ENCODE peak calls at places on chromosomes 5 and 9, in eight cellular contexts. W, J, G, S, Y, P, Z and L are unnamed samples. For H3K9me2, the result is how much of the 10 kb centered on the place peaks cover.

GRCh38 chr9:128805661-128806060 is 12.6 kb upstream of the ENDOG start:
- DNase-seq in Y (no peak), W (no peak), P (no peak), Z (no peak), S (no peak), G (no peak), J (no peak), L (no peak)

GRCh38 chr5:39726467-39726866 is 301.7 kb upstream of the DAB2 start:
- DNase-seq in G (no peak), J (no peak), S (no peak), P (no peak), W (no peak), Z (no peak), Y (no peak), L (no peak)

GRCh38 chr9:18826248-18826647 is 206.8 kb downstream of the SAXO1 start:
- DNase-seq in W (no peak), P (no peak), J (no peak), S (no peak), Y (peak), G (no peak), Z (no peak), L (no peak)

GRCh38 chr9:87569008-87569908 is 71.6 kb downstream of the DAPK1 start:
- DNase-seq in S (peak), W (no peak), P (no peak), G (no peak), Z (no peak), Y (peak), J (no peak), L (no peak)

GRCh38 chr5:142057697-142058056 is 44.9 kb upstream of the GNPDA1 start:
- DNase-seq in G (peak), J (no peak), S (no peak), Y (no peak), P (no peak), Z (no peak), W (no peak), L (peak)

GRCh38 chr9:137293482-137294090 is 8.5 kb downstream of the NRARP start:
- DNase-seq in G (peak), Z (no peak), Y (peak), W (no peak), P (no peak), S (no peak), J (no peak), L (no peak)

GRCh38 chr5:141883184-141883947 is 5.2 kb upstream of the PCDH1 start:
- DNase-seq in S (no peak), G (peak), Y (peak), Z (no peak), J (no peak), W (peak), P (no peak), L (no peak)

GRCh38 chr9:122366074-122366672 is 4.7 kb upstream of the PTGS1 start:
- DNase-seq in P (no peak), Y (no peak), G (peak), S (no peak), W (no peak), J (no peak), Z (no peak), L (no peak)

GRCh38 chr5:168076561-168076991 is 214.9 kb upstream of the WWC1 start:
- DNase-seq in S (no peak), J (peak), P (no peak), Z (peak), W (peak), G (peak), Y (peak), L (no peak)

GRCh38 chr5:111975133-111975532 is 218.1 kb upstream of the NREP start:
- DNase-seq in Z (no peak), J (no peak), G (no peak), P (no peak), S (no peak), W (peak), Y (no peak), L (no peak)

GRCh38 chr5:147748590-147748989 is 33.9 kb downstream of the JAKMIP2 start:
- DNase-seq in G (no peak), P (no peak), Z (no peak), Y (no peak), W (no peak), J (no peak), S (no peak), L (no peak)

GRCh38 chr5:159567461-159567860 is 237.2 kb upstream of the IL12B start:
- DNase-seq in G (no peak), P (no peak), Z (no peak), Y (no peak), J (no peak), W (no peak), S (no peak), L (no peak)

GRCh38 chr9:105264380-105264779 is 19.9 kb downstream of the SLC44A1 start:
- DNase-seq in J (peak), Z (no peak), S (no peak), Y (no peak), P (peak), G (peak), W (peak), L (peak)

GRCh38 chr5:139708877-139709586 is 60.9 kb downstream of the CXXC5 start:
- DNase-seq in Z (no peak), W (peak), J (no peak), Y (peak), G (no peak), S (no peak), P (no peak), L (peak)

GRCh38 chr9:104740596-104740995 is 6.9 kb upstream of the NIPSNAP3A start:
- DNase-seq in Y (no peak), J (no peak), S (no peak), W (peak), Z (no peak), G (peak), P (no peak), L (peak)

GRCh38 chr9:99190597-99191283 is 31.0 kb downstream of the ALG2 start:
- DNase-seq in Y (no peak), S (no peak), Z (peak), G (no peak), P (no peak), W (no peak), J (no peak), L (no peak)

GRCh38 chr5:91182763-91183162 is 200.4 kb downstream of the ARRDC3 start:
- DNase-seq in P (no peak), S (peak), Z (peak), J (no peak), G (no peak), W (peak), Y (no peak), L (no peak)

GRCh38 chr9:80292231-80292630 is 720.5 kb downstream of the TLE4 start:
- DNase-seq in G (no peak), S (no peak), Z (no peak), Y (no peak), P (no peak), J (no peak), W (no peak), L (no peak)

GRCh38 chr5:151075698-151076331 is 5.0 kb downstream of the TNIP1 start:
- DNase-seq in W (peak), G (peak), Z (no peak), S (no peak), Y (peak), P (no peak), J (no peak), L (peak)

GRCh38 chr5:139037732-139038131 is 160.4 kb downstream of the SIL1 start:
- DNase-seq in W (peak), J (no peak), P (no peak), G (no peak), Z (no peak), S (no peak), Y (no peak), L (no peak)

GRCh38 chr5:159680095-159680494 is 236.2 kb upstream of the ADRA1B start:
- DNase-seq in S (peak), Y (no peak), G (peak), J (no peak), Z (no peak), P (no peak), W (no peak), L (no peak)

GRCh38 chr5:160133918-160134304 is 14.7 kb upstream of the PWWP2A start:
- DNase-seq in W (no peak), G (no peak), Z (no peak), Y (no peak), S (no peak), P (no peak), J (no peak), L (no peak)

GRCh38 chr5:122093415-122093814 is 15.4 kb upstream of the LOX start:
- DNase-seq in J (no peak), Z (no peak), Y (peak), G (no peak), P (no peak), W (peak), S (no peak), L (no peak)

GRCh38 chr9:87678650-87679355 is 47.1 kb upstream of the CTSL start:
- DNase-seq in Y (peak), G (peak), P (peak), W (peak), J (peak), S (peak), Z (peak), L (peak)

GRCh38 chr5:41281215-41281810 is 68.0 kb upstream of the C6 start:
- DNase-seq in G (no peak), Z (no peak), J (no peak), W (no peak), P (no peak), Y (no peak), S (no peak), L (no peak)

GRCh38 chr9:75378036-75378435 is 289.7 kb downstream of the OSTF1 start:
- DNase-seq in S (no peak), J (no peak), G (no peak), Z (no peak), W (peak), P (no peak), Y (peak), L (no peak)

GRCh38 chr5:151078490-151079262 is 2.2 kb downstream of the TNIP1 start:
- DNase-seq in G (no peak), Z (peak), Y (no peak), W (no peak), J (no peak), P (no peak), S (peak), L (no peak)

GRCh38 chr5:14186132-14186830 is 43.1 kb downstream of the TRIO start:
- DNase-seq in W (peak), P (no peak), Y (no peak), Z (no peak), J (no peak), S (no peak), G (peak), L (peak)

GRCh38 chr5:149185067-149185466 is 43.8 kb downstream of the ABLIM3 start:
- DNase-seq in P (no peak), J (no peak), S (no peak), Z (no peak), W (no peak), G (no peak), Y (no peak), L (no peak)

GRCh38 chr5:69238760-69239251 is 4.1 kb downstream of the CDK7 start:
- DNase-seq in Y (no peak), G (peak), Z (no peak), P (no peak), S (no peak), J (peak), W (peak), L (peak)

GRCh38 chr5:130687085-130687733 is 477.8 kb downstream of the HINT1 start:
- DNase-seq in Y (no peak), J (no peak), G (no peak), Z (no peak), W (no peak), P (no peak), S (no peak), L (no peak)

GRCh38 chr5:148011407-148012124 is 52.2 kb upstream of the SPINK5 start:
- DNase-seq in P (no peak), S (no peak), Y (peak), Z (no peak), G (peak), W (peak), J (peak), L (peak)

GRCh38 chr5:169979871-169980270 is 424 bp downstream of the INSYN2B start:
- DNase-seq in Y (no peak), W (peak), G (no peak), Z (no peak), S (no peak), P (no peak), J (no peak), L (no peak)

GRCh38 chr5:140833993-140834392 is at the start of gene PCDHA7:
- DNase-seq in S (no peak), P (no peak), G (no peak), J (no peak), Z (no peak), W (peak), Y (no peak), L (no peak)

GRCh38 chr9:91162784-91163440 is 198.8 kb downstream of the AUH start:
- DNase-seq in W (no peak), J (no peak), P (peak), Y (peak), G (peak), Z (no peak), S (peak), L (no peak)

GRCh38 chr5:179887802-179888201 is 19.9 kb downstream of the TBC1D9B start:
- DNase-seq in Z (no peak), W (no peak), G (no peak), S (no peak), Y (no peak), P (no peak), J (no peak), L (no peak)

GRCh38 chr9:76761448-76761847 is 2.8 kb upstream of the PCA3 start:
- DNase-seq in P (no peak), W (peak), G (peak), Y (no peak), Z (peak), J (no peak), S (peak), L (no peak)

GRCh38 chr5:135502836-135503520 is 32.8 kb downstream of the NEUROG1 start:
- DNase-seq in P (no peak), Y (no peak), G (no peak), S (no peak), J (no peak), W (no peak), Z (no peak), L (no peak)

GRCh38 chr9:82890865-82891264 is 172.1 kb downstream of the RASEF start:
- DNase-seq in J (no peak), Y (no peak), G (no peak), W (no peak), Z (no peak), S (no peak), P (no peak), L (no peak)

GRCh38 chr9:82890401-82890800 is 172.5 kb downstream of the RASEF start:
- DNase-seq in Z (no peak), P (no peak), G (no peak), W (no peak), J (no peak), Y (no peak), S (no peak), L (no peak)

GRCh38 chr9:82891321-82891720 is 171.6 kb downstream of the RASEF start:
- DNase-seq in W (no peak), Y (no peak), Z (no peak), S (no peak), P (no peak), J (no peak), G (no peak), L (no peak)

GRCh38 chr9:82893549-82893948 is 169.4 kb downstream of the RASEF start:
- DNase-seq in W (no peak), G (no peak), J (no peak), S (no peak), P (no peak), Z (no peak), Y (no peak), L (no peak)
- H3K9me2 ChIP-seq in W (under half), G (under half), J (under half), S (under half), P (under half), Z (under half), Y (under half), L (under half)

GRCh38 chr9:82894961-82895902 is 167.7 kb downstream of the RASEF start:
- DNase-seq in G (no peak), S (no peak), P (no peak), Z (no peak), J (no peak), Y (peak), W (no peak), L (no peak)
- H3K9me2 ChIP-seq in G (under half), S (under half), P (under half), Z (under half), J (under half), Y (under half), W (under half), L (under half)

GRCh38 chr9:78566521-78566920 is 269.6 kb downstream of the PSAT1 start:
- DNase-seq in S (no peak), Y (no peak), J (no peak), W (peak), Z (no peak), G (no peak), P (no peak), L (no peak)

GRCh38 chr9:78563269-78563668 is 266.3 kb downstream of the PSAT1 start:
- DNase-seq in W (no peak), Y (no peak), S (no peak), Z (no peak), P (no peak), J (no peak), G (no peak), L (no peak)

GRCh38 chr9:78567693-78568092 is 270.8 kb downstream of the PSAT1 start:
- DNase-seq in J (no peak), P (no peak), Z (no peak), Y (no peak), W (peak), G (no peak), S (no peak), L (no peak)

GRCh38 chr9:78566948-78567675 is 270.2 kb downstream of the PSAT1 start:
- DNase-seq in G (peak), P (no peak), W (peak), S (no peak), Z (no peak), Y (no peak), J (no peak), L (peak)

GRCh38 chr9:78565481-78565880 is 268.6 kb downstream of the PSAT1 start:
- DNase-seq in G (no peak), J (no peak), S (no peak), Z (no peak), Y (no peak), W (no peak), P (no peak), L (no peak)
- H3K9me2 ChIP-seq in G (under half), J (under half), S (under half), Z (under half), Y (under half), W (under half), P (under half), L (under half)

GRCh38 chr5:116914869-116915504 is 340.4 kb upstream of the SEMA6A start:
- DNase-seq in J (no peak), S (no peak), G (no peak), Z (no peak), W (no peak), Y (no peak), P (no peak), L (no peak)
- H3K9me2 ChIP-seq in J (under half), S (under half), G (under half), Z (under half), W (under half), Y (under half), P (under half), L (under half)

DNA sequence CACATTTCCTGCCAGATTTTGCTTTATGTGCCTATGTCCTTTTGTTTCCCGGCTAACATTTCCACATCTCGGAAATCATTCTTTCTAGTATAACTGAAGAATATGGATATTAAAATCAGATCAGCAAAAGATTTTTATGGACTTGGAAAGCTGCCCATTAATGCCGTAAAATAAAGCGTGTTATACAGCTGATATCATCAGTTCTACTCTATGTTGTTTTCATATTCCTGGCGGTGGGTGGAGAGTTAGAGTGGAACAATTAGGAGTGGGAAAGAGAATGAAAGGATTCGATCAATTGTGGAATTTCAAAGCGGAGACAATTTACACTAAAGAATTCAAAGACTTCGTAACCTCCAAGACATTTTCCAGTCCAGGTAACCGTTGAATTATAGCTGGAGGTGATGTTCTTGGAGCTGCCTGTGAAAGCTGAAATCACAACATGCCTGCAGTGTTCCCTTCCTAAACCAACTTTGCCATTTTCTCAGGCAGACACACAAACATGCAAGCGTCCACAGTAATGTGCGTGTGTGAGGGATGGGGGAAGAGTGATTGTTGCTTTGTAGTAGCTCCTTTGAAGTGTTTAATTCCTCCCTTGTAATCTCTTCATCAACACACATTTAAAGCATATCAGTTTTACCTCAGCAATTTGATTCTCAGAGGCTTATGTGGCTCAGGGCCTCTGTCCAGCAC is 543.9 kb downstream of the RAB3C start:
- DNase-seq in S (no peak), W (peak), J (no peak), P (no peak), Z (no peak), G (no peak), Y (no peak), L (no peak)
- H3K9me2 ChIP-seq in S (under half), W (under half), J (under half), P (under half), Z (under half), G (under half), Y (under half), L (under half)

DNA sequence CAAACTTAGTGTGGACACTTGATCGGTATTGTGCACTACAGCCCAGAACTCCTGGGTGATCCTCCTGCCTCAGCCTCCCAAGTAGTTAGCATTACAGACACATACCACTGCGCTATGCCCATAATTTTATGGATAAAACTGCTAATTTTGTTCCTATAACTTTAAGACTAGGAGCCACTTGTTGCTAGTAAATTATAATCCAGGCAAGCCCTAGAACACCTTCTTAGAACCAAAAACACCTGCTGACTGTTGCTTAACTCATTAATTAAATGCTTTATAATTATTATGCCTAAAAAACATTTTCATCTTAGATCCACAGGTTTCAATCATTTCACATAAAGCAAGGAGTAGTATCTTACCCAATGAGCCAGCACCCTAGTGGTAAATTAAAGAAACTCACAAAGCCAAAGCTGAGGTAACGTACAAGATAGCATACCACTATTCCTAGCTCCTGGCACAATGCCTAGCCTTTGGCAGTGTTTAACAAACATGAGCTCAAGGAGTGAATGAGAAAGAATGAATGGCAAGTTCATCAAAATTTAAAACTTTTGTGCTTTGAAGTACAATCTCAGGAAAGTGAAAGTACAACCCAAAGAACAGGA is 5.4 kb downstream of the MRPS27 start:
- DNase-seq in Z (peak), P (no peak), S (no peak), J (no peak), G (peak), Y (peak), W (peak), L (peak)
- H3K9me2 ChIP-seq in Z (under half), P (under half), S (under half), J (under half), G (under half), Y (under half), W (under half), L (under half)

DNA sequence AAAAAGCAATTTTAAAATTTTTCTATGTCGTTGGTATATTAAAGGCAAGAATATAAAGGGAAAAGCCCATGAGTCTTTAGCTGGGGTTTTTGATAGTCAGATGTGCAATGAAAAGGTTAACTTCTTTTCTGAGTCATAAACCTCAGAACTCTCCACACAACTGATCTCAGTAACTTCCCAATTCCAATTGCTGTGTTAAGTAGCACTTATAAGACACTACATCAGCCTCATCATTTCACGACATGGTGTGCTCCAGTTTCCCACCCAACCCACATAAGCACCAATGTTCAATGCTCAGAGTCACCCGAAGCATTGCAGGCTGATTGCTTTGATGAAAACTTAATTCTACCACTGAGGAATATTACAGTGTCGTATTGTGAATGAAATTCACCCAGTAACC is 155.8 kb downstream of the TSSK1B start:
- DNase-seq in Z (no peak), G (no peak), S (no peak), W (peak), J (no peak), Y (no peak), P (no peak), L (no peak)
- H3K9me2 ChIP-seq in Z (under half), G (under half), S (under half), W (under half), J (under half), Y (under half), P (under half), L (under half)